ENCODE peak calls at places on chromosomes 4 and X, in nine cellular contexts. Q is CD4-positive, alpha-beta T cell; K is foreskin fibroblast; C is heart right ventricle; X is C1 segment of cervical spinal cord; O is AG09309; G is epithelial cell of esophagus; H is heart left ventricle; V is H4. U is an unnamed sample.
A peak's percentile ranks its signal among the peaks of the same experiment; 100 is the strongest.

GRCh38 chr4:86895692-86896488 is 3.7 kb upstream of the C4orf36 start:
- DNase-seq in X (no peak), K (peak; percentile 83), V (peak; percentile 82), C (no peak), Q (no peak), H (no peak), O (peak; percentile 46), G (peak; percentile 80), U (no peak)

GRCh38 chr4:174763454-174764104 is 65.5 kb downstream of the GLRA3 start:
- DNase-seq in V (no peak), C (no peak), G (peak; percentile 16), H (no peak), X (no peak), O (no peak), K (no peak), Q (no peak), U (no peak)

GRCh38 chrX:152904151-152905080 is 6.5 kb downstream of the ZNF185 start:
- DNase-seq in H (peak; percentile 44), K (peak; percentile 82), Q (peak; percentile 5), G (peak; percentile 68), X (peak; percentile 29), V (peak; percentile 19), C (peak; percentile 22), O (peak; percentile 13), U (peak; percentile 33)

GRCh38 chr4:187128971-187129370 is 405.3 kb upstream of the FAT1 start:
- DNase-seq in H (no peak), C (no peak), Q (no peak), G (peak; percentile 94), O (peak; percentile 18), K (peak; percentile 40), V (no peak), X (no peak), U (no peak)

GRCh38 chr4:41132055-41132683 is 82.2 kb downstream of the APBB2 start:
- DNase-seq in C (no peak), K (no peak), X (no peak), O (no peak), Q (no peak), V (no peak), G (peak; percentile 79), H (no peak), U (no peak)

GRCh38 chrX:129686422-129686948 is 31.7 kb upstream of the APLN start:
- DNase-seq in K (peak; percentile 60), O (no peak), C (peak; percentile 25), G (no peak), X (peak; percentile 32), V (no peak), H (peak; percentile 64), Q (no peak), U (no peak)

GRCh38 chr4:48173055-48173991 is 39.3 kb upstream of the TXK start:
- DNase-seq in G (peak; percentile 81), C (no peak), H (no peak), Q (no peak), V (peak; percentile 77), X (no peak), O (peak; percentile 57), K (peak; percentile 86), U (no peak)

GRCh38 chrX:54473993-54474859 is 21.8 kb downstream of the FGD1 start:
- DNase-seq in G (peak; percentile 79), K (peak; percentile 15), V (peak; percentile 21), O (no peak), X (no peak), C (no peak), Q (no peak), H (no peak), U (no peak)

GRCh38 chr4:8205749-8206611 is 6.9 kb downstream of the SH3TC1 start:
- DNase-seq in O (no peak), V (no peak), C (no peak), K (no peak), G (peak; percentile 90), Q (no peak), H (no peak), X (no peak), U (no peak)

GRCh38 chrX:16113978-16114554 is 9.3 kb upstream of the GRPR start:
- DNase-seq in Q (no peak), H (no peak), X (no peak), C (no peak), V (no peak), K (no peak), O (no peak), G (no peak), U (no peak)

GRCh38 chr4:6910340-6910959 is 824 bp downstream of the TBC1D14 start:
- DNase-seq in G (no peak), K (peak; percentile 29), H (no peak), Q (no peak), C (no peak), O (no peak), V (no peak), X (no peak), U (no peak)

GRCh38 chr4:176009254-176009653 is 56.4 kb upstream of the WDR17 start:
- DNase-seq in H (no peak), G (no peak), X (no peak), K (no peak), O (no peak), V (no peak), Q (no peak), C (no peak), U (no peak)

GRCh38 chr4:33518852-33519251 is 2725.5 kb downstream of the ARAP2 start:
- DNase-seq in K (no peak), G (no peak), Q (no peak), X (no peak), H (no peak), V (no peak), O (no peak), C (no peak), U (no peak)

U was measured in CD8-positive, alpha-beta memory T cell.